ENCODE peak calls at places on chromosomes 5 and 9, in six cellular contexts. S is uterus; F is CD8-positive, alpha-beta memory T cell; Q is prostate gland; W is body of pancreas; E is fibroblast of lung. N is an unnamed sample.

GRCh38 chr5:154214236-154215106 is 23.9 kb downstream of the GALNT10 start:
- DNase-seq in W (no peak), F (no peak), Q (no peak), E (peak; percentile 89), S (no peak), N (no peak)

GRCh38 chr5:140338918-140339317 is 7.5 kb downstream of the HBEGF start:
- DNase-seq in W (no peak), Q (no peak), F (no peak), E (no peak), S (no peak), N (no peak)

GRCh38 chr9:69093471-69094103 is 58.0 kb downstream of the FXN start:
- DNase-seq in F (no peak), S (no peak), E (no peak), W (peak; percentile 23), Q (no peak), N (no peak)

GRCh38 chr9:72041775-72042194 is 18.6 kb downstream of the C9orf57 start:
- DNase-seq in S (peak; percentile 62), E (peak; percentile 82), Q (peak; percentile 51), W (peak; percentile 58), F (no peak), N (peak; percentile 85)

GRCh38 chr9:110742741-110743371 is 74.3 kb downstream of the MUSK start:
- DNase-seq in F (no peak), Q (peak; percentile 21), S (no peak), W (no peak), E (peak; percentile 89), N (no peak)

GRCh38 chr5:176364765-176365662 is at the start of gene ARL10:
- DNase-seq in F (peak; percentile 52), Q (no peak), E (peak; percentile 53), W (peak; percentile 34), S (peak; percentile 40), N (peak; percentile 86)

GRCh38 chr5:56382896-56383295 is 149.8 kb upstream of the ANKRD55 start:
- DNase-seq in W (no peak), Q (no peak), F (no peak), E (no peak), S (no peak), N (no peak)

GRCh38 chr9:115524467-115525059 is 406.6 kb upstream of the TNC start:
- DNase-seq in W (no peak), Q (peak; percentile 36), F (no peak), E (peak; percentile 73), S (peak; percentile 20), N (no peak)

GRCh38 chr5:138663561-138663960 is 88.4 kb upstream of the HSPA9 start:
- DNase-seq in W (no peak), F (no peak), Q (no peak), S (no peak), E (no peak), N (no peak)

GRCh38 chr5:170589643-170590042 is 85.8 kb downstream of the KCNIP1 start:
- DNase-seq in S (no peak), E (no peak), Q (no peak), W (no peak), F (no peak), N (no peak)

GRCh38 chr5:60630836-60631235 is 69.1 kb downstream of the DEPDC1B start:
- DNase-seq in Q (no peak), E (no peak), F (no peak), W (no peak), S (no peak), N (no peak)

GRCh38 chr9:112000743-112001142 is 104.1 kb downstream of the UGCG start:
- DNase-seq in F (no peak), Q (no peak), E (no peak), S (no peak), W (no peak), N (no peak)

GRCh38 chr5:1029270-1029944 is 20.8 kb downstream of the NKD2 start:
- DNase-seq in W (no peak), Q (no peak), F (no peak), S (no peak), E (no peak), N (no peak)

GRCh38 chr5:135810188-135810943 is 24.1 kb upstream of the SLC25A48 start:
- DNase-seq in E (no peak), F (no peak), W (no peak), S (no peak), Q (no peak), N (no peak)

GRCh38 chr5:122120957-122121356 is 8.4 kb upstream of the ZNF474 start:
- DNase-seq in F (no peak), E (peak; percentile 48), W (no peak), Q (no peak), S (no peak), N (no peak)

GRCh38 chr9:125756499-125756898 is 9.3 kb downstream of the PBX3 start:
- DNase-seq in F (no peak), S (no peak), W (no peak), E (no peak), Q (no peak), N (no peak)

GRCh38 chr9:37856551-37856950 is 47.4 kb downstream of the SLC25A51 start:
- DNase-seq in Q (no peak), S (no peak), F (no peak), E (no peak), W (no peak), N (no peak)

GRCh38 chr9:21031091-21031817 is at the start of gene HACD4:
- DNase-seq in W (peak; percentile 57), Q (peak; percentile 31), S (peak; percentile 61), E (peak; percentile 45), F (peak; percentile 69), N (peak; percentile 80)

GRCh38 chr5:1925111-1926070 is 42.7 kb upstream of the IRX4 start:
- DNase-seq in W (no peak), S (no peak), F (no peak), E (no peak), Q (no peak), N (no peak)

GRCh38 chr9:113922160-113922559 is 46.1 kb downstream of the ZNF618 start:
- DNase-seq in E (no peak), W (no peak), F (no peak), Q (peak; percentile 3), S (no peak), N (no peak)

GRCh38 chr5:158942217-158942616 is 157.5 kb downstream of the EBF1 start:
- DNase-seq in F (no peak), S (no peak), Q (no peak), W (no peak), E (peak; percentile 2), N (no peak)

GRCh38 chr5:158947831-158948230 is 151.9 kb downstream of the EBF1 start:
- DNase-seq in S (no peak), Q (no peak), E (peak; percentile 19), W (no peak), F (no peak), N (no peak)

GRCh38 chr5:158940977-158941376 is 158.7 kb downstream of the EBF1 start:
- DNase-seq in Q (no peak), F (no peak), E (no peak), S (no peak), W (no peak), N (no peak)

GRCh38 chr5:158943569-158943968 is 156.1 kb downstream of the EBF1 start:
- DNase-seq in W (no peak), E (no peak), Q (no peak), F (no peak), S (no peak), N (no peak)

DNA sequence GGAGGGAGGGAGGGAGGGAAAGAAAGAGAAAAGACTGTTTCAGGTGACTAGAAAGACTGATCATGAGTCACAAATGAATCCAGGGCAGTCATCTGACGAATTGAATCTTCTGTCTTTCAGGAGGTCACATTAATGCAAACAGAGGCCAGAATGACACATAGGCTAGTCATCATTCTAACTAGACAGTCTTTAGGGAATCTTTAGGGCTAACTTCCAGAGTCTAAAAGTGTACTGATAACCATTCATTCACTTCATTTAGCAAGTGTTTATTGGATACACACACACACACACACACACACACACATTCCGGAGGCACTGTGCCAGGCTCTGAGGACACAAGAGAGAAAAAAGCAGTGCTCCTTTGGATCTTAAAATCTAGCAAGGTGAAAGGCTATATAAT is 156.7 kb downstream of the EBF1 start:
- DNase-seq in F (no peak), E (peak; percentile 88), Q (no peak), W (peak; percentile 11), S (peak; percentile 34), N (no peak)
- H3K4me3 ChIP-seq in F (no peak overlapping the region), E (no peak overlapping the region), Q (no peak overlapping the region), W (no peak overlapping the region), S (no peak overlapping the region), N (no peak overlapping the region)

GRCh38 chr5:40499514-40500273 is 180.0 kb upstream of the PTGER4 start:
- DNase-seq in F (no peak), E (no peak), Q (no peak), S (no peak), W (no peak), N (no peak)
- H3K4me1 ChIP-seq in F (no peaks in the 10 kb centered on the region), E (no peaks in the 10 kb centered on the region), Q (no peaks in the 10 kb centered on the region), S (no peaks in the 10 kb centered on the region), W (no peaks in the 10 kb centered on the region), N (no peaks in the 10 kb centered on the region)

GRCh38 chr9:81683214-81683613 is 6.1 kb downstream of the TLE1 start:
- DNase-seq in Q (no peak), F (no peak), E (no peak), S (no peak), W (no peak), N (no peak)
- H3K4me3 ChIP-seq in Q (no peak overlapping the region), F (no peak overlapping the region), E (peak overlapping the region; percentile 6), S (peak overlapping the region; percentile 4), W (no peak overlapping the region), N (peak overlapping the region; percentile 29)

DNA sequence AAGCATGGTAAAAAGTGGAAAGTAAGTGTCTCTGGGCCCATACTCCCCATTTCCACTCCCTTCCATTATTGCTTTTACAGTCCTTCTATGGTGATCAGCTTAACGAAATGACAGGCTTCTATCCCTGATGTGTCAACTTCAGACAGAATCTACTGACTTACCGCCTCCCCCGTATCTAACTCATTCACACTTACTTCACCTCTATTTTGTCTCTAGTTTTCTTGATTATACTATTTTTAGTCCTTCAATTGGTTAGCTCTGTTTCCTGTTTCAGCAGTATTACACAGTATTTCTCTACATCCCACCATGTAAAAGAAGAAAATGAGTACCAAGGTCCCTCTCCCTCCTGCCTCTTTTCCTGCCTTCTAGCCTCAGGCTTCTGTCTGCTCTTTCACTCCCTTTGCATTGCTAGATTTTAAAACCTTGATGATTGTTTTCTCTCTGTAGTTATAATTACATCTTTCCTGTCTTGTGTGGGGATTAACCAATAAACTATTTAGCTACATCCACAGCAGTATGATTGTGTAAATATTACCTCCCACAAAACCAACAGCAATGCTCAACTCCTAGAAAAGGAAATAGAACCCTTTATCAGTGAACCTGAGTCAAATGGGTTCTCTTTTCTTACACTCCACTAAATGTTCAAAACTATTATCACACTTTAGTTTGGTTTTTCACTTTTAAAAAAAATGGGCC is 53.4 kb downstream of the GNAQ start:
- DNase-seq in E (no peak), W (no peak), F (no peak), S (no peak), Q (no peak), N (no peak)
- H3K4me1 ChIP-seq in E (peaks cover 8% of the 10 kb centered on the region), W (peaks cover 37% of the 10 kb centered on the region), F (peaks cover 60% of the 10 kb centered on the region), S (peaks cover 5% of the 10 kb centered on the region), Q (no peaks in the 10 kb centered on the region), N (no peaks in the 10 kb centered on the region)

DNA sequence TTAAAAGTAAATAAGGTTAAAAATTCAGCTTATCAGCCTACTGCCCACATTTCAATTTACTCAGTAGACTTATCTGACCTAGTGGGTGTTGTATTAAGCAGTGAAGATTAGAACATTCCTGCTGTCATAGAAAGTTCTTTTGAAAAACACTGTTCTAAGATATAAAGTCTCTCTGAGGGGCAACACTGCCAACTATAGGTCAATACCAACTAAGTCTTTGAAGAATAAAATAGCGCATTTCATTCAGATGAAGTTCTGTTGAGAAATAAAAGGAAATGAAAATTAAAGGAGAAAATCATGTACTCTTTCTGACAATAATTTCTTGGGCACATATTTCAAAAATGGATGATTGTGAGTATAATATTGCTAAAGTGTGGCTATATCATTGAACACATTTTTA is 86.8 kb downstream of the PTPRD start:
- DNase-seq in F (no peak), W (no peak), E (no peak), Q (no peak), S (no peak), N (no peak)
- H3K4me3 ChIP-seq in F (no peak overlapping the region), W (no peak overlapping the region), E (no peak overlapping the region), Q (no peak overlapping the region), S (no peak overlapping the region), N (no peak overlapping the region)